ENCODE peak calls at places on chromosomes 1 and 21, in eight cellular contexts. G, P, T, E, F, H, Q and D are unnamed samples.

GRCh38 chr1:76278711-76279386 is 204.3 kb downstream of the ST6GALNAC3 start:
- DNase-seq in G (no peak), P (no peak), T (no peak), E (no peak), F (no peak), H (no peak), Q (no peak), D (no peak)

GRCh38 chr1:26560403-26560780 is 30.8 kb downstream of the RPS6KA1 start:
- DNase-seq in G (no peak), P (no peak), T (no peak), E (no peak), F (no peak), H (no peak), Q (no peak), D (no peak)

GRCh38 chr1:8407652-8408051 is 89.7 kb downstream of the SLC45A1 start:
- DNase-seq in G (no peak), P (no peak), T (no peak), E (peak), F (peak), H (no peak), Q (no peak), D (peak)

GRCh38 chr1:206722751-206723499 is 38.2 kb downstream of the MAPKAPK2 start:
- DNase-seq in G (no peak), P (no peak), T (no peak), E (no peak), F (no peak), H (no peak), Q (no peak), D (no peak)

GRCh38 chr1:74423476-74423875 is 88.9 kb downstream of the LRRC53 start:
- DNase-seq in G (no peak), P (no peak), T (no peak), E (no peak), F (no peak), H (no peak), Q (no peak), D (no peak)

GRCh38 chr1:74733616-74734484 is 898 bp downstream of the TYW3 start:
- DNase-seq in G (peak), P (peak), T (peak), E (peak), F (peak), H (peak), Q (no peak), D (peak)

GRCh38 chr1:110050602-110051261 is 16.3 kb downstream of the STRIP1 start:
- DNase-seq in G (no peak), P (no peak), T (no peak), E (no peak), F (no peak), H (no peak), Q (no peak), D (no peak)

GRCh38 chr1:206787956-206788355 is 15.7 kb upstream of the IL10 start:
- DNase-seq in G (no peak), P (no peak), T (no peak), E (no peak), F (no peak), H (no peak), Q (no peak), D (no peak)

GRCh38 chr1:47659141-47659540 is 221.3 kb downstream of the FOXD2 start:
- DNase-seq in G (peak), P (no peak), T (no peak), E (no peak), F (no peak), H (no peak), Q (no peak), D (no peak)

GRCh38 chr1:85406887-85407593 is 57.9 kb downstream of the DDAH1 start:
- DNase-seq in G (no peak), P (no peak), T (no peak), E (no peak), F (no peak), H (peak), Q (peak), D (no peak)

GRCh38 chr21:25790122-25790951 is 55.6 kb downstream of the GABPA start:
- DNase-seq in G (peak), P (peak), T (peak), E (peak), F (no peak), H (peak), Q (no peak), D (peak)

GRCh38 chr1:119462964-119463363 is 44.0 kb upstream of the HSD3B1 start:
- DNase-seq in G (no peak), P (no peak), T (no peak), E (no peak), F (no peak), H (no peak), Q (no peak), D (no peak)

GRCh38 chr21:37673801-37674575 is 242.3 kb downstream of the KCNJ6 start:
- DNase-seq in G (no peak), P (no peak), T (peak), E (no peak), F (no peak), H (no peak), Q (no peak), D (no peak)

GRCh38 chr1:66413139-66413755 is 120.7 kb upstream of the SGIP1 start:
- DNase-seq in G (no peak), P (no peak), T (no peak), E (no peak), F (no peak), H (no peak), Q (no peak), D (no peak)

GRCh38 chr1:197144570-197145325 is 1.7 kb downstream of the ASPM start:
- DNase-seq in G (no peak), P (no peak), T (peak), E (no peak), F (peak), H (peak), Q (no peak), D (no peak)

GRCh38 chr1:222616535-222616934 is 1.4 kb upstream of the MIA3 start:
- DNase-seq in G (no peak), P (no peak), T (peak), E (no peak), F (no peak), H (no peak), Q (no peak), D (no peak)

GRCh38 chr21:37445228-37445627 is 78.7 kb downstream of the DYRK1A start:
- DNase-seq in G (no peak), P (no peak), T (no peak), E (no peak), F (no peak), H (no peak), Q (no peak), D (no peak)

GRCh38 chr1:208036177-208036808 is 125.4 kb upstream of the CD34 start:
- DNase-seq in G (no peak), P (no peak), T (peak), E (no peak), F (no peak), H (peak), Q (no peak), D (no peak)

GRCh38 chr1:93346472-93346991 is 825 bp downstream of the DR1 start:
- DNase-seq in G (no peak), P (no peak), T (peak), E (peak), F (peak), H (peak), Q (no peak), D (peak)

GRCh38 chr1:43978551-43979260 is at the start of gene B4GALT2:
- DNase-seq in G (no peak), P (no peak), T (peak), E (no peak), F (peak), H (peak), Q (peak), D (no peak)

GRCh38 chr1:41856361-41857285 is 62.1 kb downstream of the HIVEP3 start:
- DNase-seq in G (no peak), P (no peak), T (no peak), E (no peak), F (no peak), H (no peak), Q (no peak), D (no peak)

GRCh38 chr1:110412576-110412975 is 5.1 kb upstream of the LAMTOR5 start:
- DNase-seq in G (peak), P (peak), T (peak), E (peak), F (peak), H (peak), Q (peak), D (peak)

GRCh38 chr1:116179886-116180474 is 68.8 kb downstream of the MAB21L3 start:
- DNase-seq in G (no peak), P (no peak), T (no peak), E (no peak), F (no peak), H (no peak), Q (no peak), D (no peak)

GRCh38 chr1:244952940-244953339 is 88.6 kb upstream of the HNRNPU start:
- DNase-seq in G (no peak), P (no peak), T (no peak), E (no peak), F (no peak), H (peak), Q (no peak), D (no peak)